ENCODE peak calls at places on chromosomes 2 and 18, in nine cellular contexts. B, Y, C, V, N, J, M, Z and H are unnamed samples.

GRCh38 chr2:172446524-172447063 is 19.2 kb downstream of the ITGA6 start:
- DNase-seq in C (no peak), M (no peak), B (no peak), Y (no peak), V (no peak), N (no peak), J (no peak), Z (no peak), H (peak; percentile 20)

GRCh38 chr18:72651033-72651432 is 106.9 kb upstream of the CBLN2 start:
- DNase-seq in V (no peak), C (no peak), M (no peak), Y (no peak), B (no peak), N (no peak), Z (no peak), J (no peak), H (no peak)

GRCh38 chr2:23377772-23378171 is 7.2 kb upstream of the KLHL29 start:
- DNase-seq in V (no peak), C (peak; percentile 45), B (no peak), Z (no peak), J (no peak), N (no peak), M (no peak), Y (peak; percentile 32), H (no peak)

GRCh38 chr2:163266772-163267171 is 428.2 kb upstream of the KCNH7 start:
- DNase-seq in V (no peak), M (no peak), C (peak; percentile 96), Z (no peak), Y (peak; percentile 66), N (no peak), J (peak; percentile 24), B (no peak), H (peak; percentile 90)

GRCh38 chr2:160432633-160433032 is 61.0 kb downstream of the RBMS1 start:
- DNase-seq in V (no peak), C (peak; percentile 89), Y (peak; percentile 50), J (no peak), Z (no peak), M (no peak), N (no peak), B (no peak), H (peak; percentile 47)

GRCh38 chr18:34122724-34123334 is 101.9 kb downstream of the NOL4 start:
- DNase-seq in M (no peak), Y (peak; percentile 74), V (peak; percentile 50), J (peak; percentile 21), B (peak; percentile 11), Z (peak; percentile 64), C (peak; percentile 34), N (peak; percentile 27), H (peak; percentile 56)

GRCh38 chr2:236601306-236602202 is 31.9 kb downstream of the ACKR3 start:
- DNase-seq in C (peak; percentile 30), V (no peak), M (no peak), Y (no peak), Z (no peak), B (no peak), N (no peak), J (no peak), H (no peak)

GRCh38 chr2:237320801-237321563 is 93.0 kb downstream of the COL6A3 start:
- DNase-seq in J (no peak), M (peak; percentile 73), Y (no peak), N (no peak), Z (no peak), V (peak; percentile 67), C (no peak), B (no peak), H (no peak)

GRCh38 chr2:172253190-172254052 is 150.7 kb upstream of the DLX2 start:
- DNase-seq in N (peak; percentile 90), Z (peak; percentile 66), J (peak; percentile 99), Y (peak; percentile 100), C (peak; percentile 99), M (no peak), V (peak; percentile 84), B (peak; percentile 33), H (no peak)

GRCh38 chr2:33292981-33293586 is 183.4 kb upstream of the RASGRP3 start:
- DNase-seq in Y (peak; percentile 57), C (no peak), V (no peak), B (no peak), M (no peak), N (no peak), Z (no peak), J (no peak), H (peak; percentile 34)

GRCh38 chr2:26000561-26001211 is 18.4 kb upstream of the KIF3C start:
- DNase-seq in C (peak; percentile 62), Y (no peak), J (no peak), N (peak; percentile 75), Z (peak; percentile 67), V (peak; percentile 59), M (no peak), B (no peak), H (no peak)

GRCh38 chr18:64474751-64475150 is 325.9 kb upstream of the LINC00305 start:
- DNase-seq in Y (no peak), N (no peak), M (no peak), J (no peak), B (no peak), Z (no peak), C (no peak), V (no peak), H (no peak)

GRCh38 chr2:8217366-8218125 is 464.3 kb upstream of the ID2 start:
- DNase-seq in J (no peak), C (no peak), B (no peak), Z (no peak), M (no peak), N (no peak), Y (no peak), V (no peak), H (no peak)

GRCh38 chr2:203533696-203534471 is 1.2 kb downstream of the RAPH1 start:
- DNase-seq in N (no peak), Z (no peak), Y (peak; percentile 81), J (peak; percentile 26), M (no peak), C (peak; percentile 67), B (no peak), V (no peak), H (peak; percentile 77)

GRCh38 chr2:74436804-74437695 is 4.7 kb downstream of the RTKN start:
- DNase-seq in N (no peak), B (no peak), Z (no peak), Y (no peak), J (no peak), C (no peak), V (no peak), M (no peak), H (peak; percentile 47)

GRCh38 chr18:3284501-3284900 is 22.6 kb downstream of the MYL12B start:
- DNase-seq in N (no peak), J (no peak), Y (no peak), V (no peak), B (no peak), C (no peak), Z (no peak), M (no peak), H (no peak)

GRCh38 chr2:159381574-159381973 is 95.1 kb upstream of the WDSUB1 start:
- DNase-seq in B (no peak), V (peak; percentile 50), N (no peak), C (no peak), M (no peak), Z (no peak), J (no peak), Y (no peak), H (no peak)

GRCh38 chr18:42611134-42611533 is 504.4 kb downstream of the RIT2 start:
- DNase-seq in C (no peak), J (no peak), N (no peak), V (no peak), Z (no peak), M (no peak), Y (no peak), B (no peak), H (no peak)

GRCh38 chr2:214781226-214781625 is 28.3 kb downstream of the BARD1 start:
- DNase-seq in V (no peak), C (no peak), Z (no peak), M (no peak), N (no peak), J (no peak), B (no peak), Y (no peak), H (no peak)

GRCh38 chr2:46308629-46309028 is 11.4 kb downstream of the EPAS1 start:
- DNase-seq in V (no peak), M (no peak), Y (no peak), C (no peak), Z (no peak), B (no peak), N (no peak), J (no peak), H (no peak)

GRCh38 chr2:67267238-67267637 is 129.9 kb upstream of the ETAA1 start:
- DNase-seq in C (no peak), V (no peak), Y (no peak), B (no peak), M (no peak), Z (no peak), N (no peak), J (no peak), H (no peak)
- H3K9me3 ChIP-seq in C (no peaks in the 10 kb centered on the region), V (no peaks in the 10 kb centered on the region), Y (no peaks in the 10 kb centered on the region), B (no peaks in the 10 kb centered on the region), M (no peaks in the 10 kb centered on the region), Z (no peaks in the 10 kb centered on the region), N (no peaks in the 10 kb centered on the region), J (no peaks in the 10 kb centered on the region), H (no peaks in the 10 kb centered on the region)

GRCh38 chr2:84833481-84834150 is 47.3 kb downstream of the TRABD2A start:
- DNase-seq in Y (no peak), M (no peak), B (no peak), N (no peak), V (no peak), C (no peak), J (no peak), Z (no peak), H (no peak)
- H3K4me3 ChIP-seq in Y (no peak overlapping the region), M (no peak overlapping the region), B (no peak overlapping the region), N (no peak overlapping the region), V (no peak overlapping the region), C (no peak overlapping the region), J (no peak overlapping the region), Z (no peak overlapping the region), H (no peak overlapping the region)

GRCh38 chr2:110103060-110103961 is 12.3 kb downstream of the MALL start:
- DNase-seq in Y (no peak), C (no peak), B (no peak), N (no peak), Z (no peak), M (no peak), J (no peak), V (peak; percentile 91), H (no peak)
- H3K9me3 ChIP-seq in Y (no peaks in the 10 kb centered on the region), C (no peaks in the 10 kb centered on the region), B (no peaks in the 10 kb centered on the region), N (no peaks in the 10 kb centered on the region), Z (peaks cover 9% of the 10 kb centered on the region), M (no peaks in the 10 kb centered on the region), J (no peaks in the 10 kb centered on the region), V (no peaks in the 10 kb centered on the region), H (no peaks in the 10 kb centered on the region)

DNA sequence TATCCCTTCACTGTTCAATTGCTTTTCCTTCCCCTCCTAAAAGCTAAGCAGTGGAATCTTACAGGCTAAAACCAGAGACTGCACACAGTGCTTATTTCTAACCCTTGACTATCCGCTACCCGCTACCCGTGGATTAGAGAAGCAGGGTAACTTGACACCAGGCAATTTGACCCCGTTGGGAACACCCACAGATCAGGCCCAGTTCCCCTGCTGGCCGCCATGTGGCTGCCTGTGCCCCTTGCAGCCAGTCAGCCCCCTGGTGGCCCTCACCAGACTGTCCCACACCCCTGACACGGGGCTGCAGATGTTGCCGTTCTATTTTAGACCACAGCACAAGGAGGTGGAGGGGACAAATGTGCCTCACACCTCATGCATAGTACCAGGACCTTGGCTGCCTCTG is 74.8 kb downstream of the TXNL1 start:
- DNase-seq in V (no peak), Y (no peak), Z (no peak), J (no peak), C (no peak), N (no peak), M (no peak), B (no peak), H (no peak)
- H3K4me3 ChIP-seq in V (no peak overlapping the region), Y (no peak overlapping the region), Z (no peak overlapping the region), J (no peak overlapping the region), C (no peak overlapping the region), N (no peak overlapping the region), M (no peak overlapping the region), B (no peak overlapping the region), H (no peak overlapping the region)